ENCODE peak calls at places on chromosomes 16 and 17, in eight cellular contexts. B is keratinocyte, N is Panc1, X is stomach, S is IMR-90, W is A549, E is sigmoid colon, A is mesendoderm. C is an unnamed sample. For H3K4me1, the result is how much of the 10 kb centered on the place peaks cover.

GRCh38 chr17:27533874-27534815 is 77.9 kb downstream of the KSR1 start:
- DNase-seq in B (peak), N (no peak), W (peak), A (peak), S (peak), E (peak), X (no peak), C (no peak)

GRCh38 chr17:27461192-27461859 is 5.1 kb downstream of the KSR1 start:
- DNase-seq in X (no peak), N (no peak), S (no peak), E (no peak), B (no peak), A (peak), W (no peak), C (no peak)

GRCh38 chr16:81444448-81445121 is at the start of gene CMIP:
- DNase-seq in A (peak), S (peak), N (no peak), E (peak), W (peak), X (peak), B (no peak), C (peak)

GRCh38 chr16:68311316-68311620 is 449 bp downstream of the PRMT7 start:
- DNase-seq in S (peak), B (no peak), W (no peak), X (no peak), A (no peak), N (no peak), E (no peak), C (no peak)

GRCh38 chr16:35747658-35748455 is 2288.4 kb downstream of the TP53TG3F start:
- DNase-seq in X (no peak), E (no peak), S (no peak), A (no peak), W (no peak), N (no peak), B (no peak), C (no peak)

GRCh38 chr16:31093132-31093703 is 1.4 kb downstream of the VKORC1 start:
- DNase-seq in A (peak), X (no peak), W (peak), B (no peak), E (no peak), S (peak), N (no peak), C (no peak)

GRCh38 chr16:50462793-50463507 is 85.2 kb upstream of the NKD1 start:
- DNase-seq in A (peak), S (no peak), X (peak), N (no peak), B (no peak), E (peak), W (no peak), C (no peak)

GRCh38 chr16:57042157-57043111 is 49.9 kb upstream of the CPNE2 start:
- DNase-seq in E (no peak), A (no peak), X (no peak), B (no peak), S (peak), W (no peak), N (no peak), C (peak)

GRCh38 chr16:81035975-81036750 is 521 bp downstream of the ATMIN start:
- DNase-seq in S (peak), E (peak), A (peak), W (peak), B (no peak), N (no peak), X (peak), C (no peak)

GRCh38 chr17:80232438-80232837 is 12.2 kb downstream of the SLC26A11 start:
- DNase-seq in S (no peak), N (no peak), B (no peak), X (no peak), W (no peak), E (no peak), A (no peak), C (no peak)

GRCh38 chr17:80227666-80228065 is 7.4 kb downstream of the SLC26A11 start:
- DNase-seq in N (no peak), E (no peak), X (no peak), A (no peak), B (no peak), W (no peak), S (no peak), C (no peak)

GRCh38 chr17:80228477-80228876 is 8.2 kb downstream of the SLC26A11 start:
- DNase-seq in W (no peak), A (no peak), S (no peak), B (no peak), E (no peak), N (no peak), X (no peak), C (no peak)

GRCh38 chr17:80227156-80227555 is 6.9 kb downstream of the SLC26A11 start:
- DNase-seq in S (no peak), E (no peak), W (no peak), A (no peak), B (no peak), N (no peak), X (no peak), C (no peak)

DNA sequence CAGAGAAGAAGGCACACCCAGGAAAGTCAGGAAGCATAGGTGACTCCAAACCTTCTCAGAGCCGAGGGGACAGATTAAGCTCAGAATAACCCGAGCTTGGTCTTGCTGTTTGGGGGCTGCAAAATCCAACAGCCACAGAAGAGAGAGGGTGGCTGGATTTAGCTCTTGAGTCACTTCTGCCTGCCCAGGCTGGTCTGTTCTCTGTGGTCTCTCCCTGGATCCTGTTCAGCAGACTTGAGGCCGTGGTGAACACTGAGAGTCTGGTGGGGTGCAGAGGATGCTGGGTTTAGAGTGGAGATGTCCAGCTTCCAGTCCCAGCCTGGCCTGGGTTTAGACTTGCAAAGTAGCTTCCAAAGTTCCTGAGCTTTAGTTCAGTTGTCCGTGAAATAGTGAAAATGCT is 8.8 kb downstream of the SLC26A11 start:
- DNase-seq in E (no peak), S (no peak), N (no peak), A (no peak), B (no peak), X (no peak), W (no peak), C (no peak)
- H3K4me1 ChIP-seq in E (under half), S (under half), N (under half), A (under half), B (under half), X (under half), W (under half), C (under half)

GRCh38 chr17:75152523-75152922 is 1.8 kb downstream of the JPT1 start:
- DNase-seq in A (no peak), B (no peak), E (no peak), N (no peak), W (no peak), X (no peak), S (peak), C (no peak)
- H3K4me3 ChIP-seq in A (peak), B (peak), E (no peak), N (peak), W (peak), X (peak), S (peak), C (peak)

DNA sequence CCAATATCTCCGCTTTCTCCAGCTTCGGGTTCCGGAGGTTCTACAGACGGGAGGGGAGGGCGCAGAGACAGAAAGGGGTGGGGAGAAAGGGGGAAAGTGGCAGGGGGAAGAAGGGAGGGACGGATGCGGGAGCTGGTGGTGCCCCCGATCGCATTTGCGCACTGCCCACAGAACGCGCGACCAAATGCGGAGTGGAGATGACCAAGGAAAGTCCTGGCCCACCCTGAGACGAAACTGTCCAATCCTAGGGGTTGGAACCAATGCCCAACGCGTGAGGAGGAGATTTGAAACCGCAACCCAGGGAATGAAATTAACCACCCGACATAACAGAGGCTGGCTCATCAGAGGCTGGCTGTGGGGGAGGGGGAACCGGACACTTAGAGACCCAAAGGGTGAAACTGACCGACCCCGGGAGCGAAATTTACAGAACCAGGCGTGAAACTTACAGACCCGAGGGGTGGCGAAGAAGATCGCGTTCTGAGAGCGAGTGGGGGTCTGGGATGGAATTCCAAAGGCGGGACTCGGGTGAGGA is 1.4 kb downstream of the HES7 start:
- DNase-seq in A (peak), W (peak), S (peak), N (no peak), E (no peak), B (no peak), X (no peak), C (no peak)
- H3K4me1 ChIP-seq in A (under half), W (under half), S (under half), N (under half), E (under half), B (half or more), X (half or more), C (half or more)

GRCh38 chr16:62253926-62254325 is 217.7 kb upstream of the CDH8 start:
- DNase-seq in N (no peak), A (no peak), B (peak), X (no peak), S (no peak), W (no peak), E (no peak), C (no peak)
- H3K4me3 ChIP-seq in N (no peak), A (no peak), B (no peak), X (no peak), S (no peak), W (no peak), E (no peak), C (no peak)

GRCh38 chr17:4369557-4370230 is 3.2 kb upstream of the UBE2G1 start:
- DNase-seq in E (peak), A (no peak), X (no peak), W (no peak), B (no peak), N (no peak), S (no peak), C (no peak)
- H3K4me1 ChIP-seq in E (under half), A (under half), X (under half), W (under half), B (under half), N (under half), S (under half), C (under half)

GRCh38 chr16:15880434-15880833 is 8.0 kb downstream of the CEP20 start:
- DNase-seq in E (no peak), W (no peak), A (no peak), S (no peak), N (no peak), B (no peak), X (no peak), C (no peak)
- H3K4me3 ChIP-seq in E (no peak), W (no peak), A (no peak), S (no peak), N (no peak), B (no peak), X (no peak), C (no peak)